ENCODE peak calls at places on chromosomes 11 and 22, in six cellular contexts. S is sciatic nerve, C is GM23248, T is HAP-1, Q is GDM1, M is EL. O is an unnamed sample.

GRCh38 chr11:5280582-5281102 is 10.9 kb upstream of the HBE1 start:
- DNase-seq in M (peak), Q (peak), C (peak), S (peak), T (no peak), O (no peak)

GRCh38 chr11:103537904-103538502 is 428.8 kb downstream of the DYNC2H1 start:
- DNase-seq in M (peak), Q (no peak), C (peak), T (peak), S (no peak), O (no peak)

GRCh38 chr11:117199061-117199915 is at the start of gene TAGLN:
- DNase-seq in Q (no peak), S (peak), C (peak), T (no peak), M (peak), O (no peak)

GRCh38 chr11:9760180-9760550 is 96.3 kb downstream of the SWAP70 start:
- DNase-seq in Q (no peak), S (peak), M (peak), C (peak), T (no peak), O (no peak)

GRCh38 chr22:40668611-40669390 is 10.5 kb upstream of the MCHR1 start:
- DNase-seq in Q (no peak), T (no peak), C (peak), S (no peak), M (peak), O (no peak)

GRCh38 chr11:66335531-66336233 is 552 bp downstream of the RIN1 start:
- DNase-seq in S (no peak), Q (no peak), M (peak), T (no peak), C (peak), O (no peak)

GRCh38 chr11:57501951-57502350 is 13.6 kb downstream of the SLC43A1 start:
- DNase-seq in C (peak), S (no peak), Q (no peak), M (no peak), T (no peak), O (no peak)

GRCh38 chr22:22877523-22878210 is 9.9 kb upstream of the IGLL5 start:
- DNase-seq in T (peak), Q (peak), C (peak), S (peak), M (peak), O (peak)

GRCh38 chr11:76789443-76789719 is 6.2 kb downstream of the TSKU start:
- DNase-seq in T (no peak), S (peak), M (no peak), C (no peak), Q (no peak), O (no peak)

GRCh38 chr11:1918436-1919315 is 827 bp upstream of the TNNT3 start:
- DNase-seq in Q (no peak), T (no peak), C (no peak), S (no peak), M (no peak), O (no peak)

GRCh38 chr11:115912484-115912945 is 408.3 kb upstream of the CADM1 start:
- DNase-seq in S (no peak), C (no peak), T (no peak), Q (no peak), M (no peak), O (peak)

GRCh38 chr11:47641585-47642098 is 717 bp downstream of the MTCH2 start:
- DNase-seq in T (no peak), Q (no peak), S (no peak), M (no peak), C (peak), O (no peak)

GRCh38 chr11:79493555-79494171 is 52.8 kb upstream of the TENM4 start:
- DNase-seq in C (peak), S (peak), M (peak), Q (no peak), T (peak), O (peak)

GRCh38 chr11:117663389-117663788 is 133.6 kb downstream of the DSCAML1 start:
- DNase-seq in S (no peak), Q (no peak), T (no peak), C (no peak), M (no peak), O (peak)

GRCh38 chr11:34649597-34649996 is 28.7 kb downstream of the EHF start:
- DNase-seq in C (no peak), T (no peak), M (no peak), S (no peak), Q (no peak), O (no peak)

GRCh38 chr11:2825886-2826678 is 59.5 kb downstream of the CDKN1C start:
- DNase-seq in M (peak), S (peak), T (no peak), Q (no peak), C (peak), O (no peak)